ENCODE peak calls at places on chromosomes 4 and X, in four cellular contexts. R is T-helper 2 cell, M is SW480, F is HCT116. S is an unnamed sample.
A peak's percentile ranks its signal among the peaks of the same experiment; 100 is the strongest.

GRCh38 chr4:84215218-84215617 is 283.9 kb downstream of the NKX6-1 start:
- DNase-seq in R (no peak), M (peak; percentile 8), F (no peak), S (no peak)

GRCh38 chr4:147825451-147826287 is 93.8 kb downstream of the ARHGAP10 start:
- DNase-seq in R (no peak), M (no peak), F (no peak), S (no peak)

GRCh38 chr4:7699040-7699439 is 240.6 kb downstream of the AFAP1 start:
- DNase-seq in R (no peak), M (no peak), F (no peak), S (no peak)

GRCh38 chr4:41442818-41443217 is 95.1 kb upstream of the LIMCH1 start:
- DNase-seq in R (no peak), M (no peak), F (no peak), S (no peak)

GRCh38 chr4:78656968-78657445 is 105.4 kb downstream of the ANXA3 start:
- DNase-seq in R (no peak), M (no peak), F (no peak), S (no peak)

GRCh38 chr4:149896428-149896827 is 80.8 kb upstream of the IQCM start:
- DNase-seq in R (no peak), M (peak; percentile 16), F (peak; percentile 13), S (no peak)

GRCh38 chrX:109533631-109534030 is 3.0 kb upstream of the NXT2 start:
- DNase-seq in R (no peak), M (no peak), F (no peak), S (no peak)

GRCh38 chr4:157664726-157665125 is 444.2 kb downstream of the GRIA2 start:
- DNase-seq in R (no peak), M (no peak), F (peak; percentile 6), S (no peak)

GRCh38 chr4:98290511-98290910 is 29.3 kb downstream of the RAP1GDS1 start:
- DNase-seq in R (no peak), M (no peak), F (no peak), S (no peak)

GRCh38 chrX:13059676-13060499 is 15.5 kb upstream of the FAM9C start:
- DNase-seq in R (no peak), M (no peak), F (peak; percentile 26), S (no peak)

GRCh38 chrX:16882702-16883486 is 12.7 kb upstream of the RBBP7 start:
- DNase-seq in R (peak; percentile 42), M (peak; percentile 87), F (peak; percentile 37), S (peak; percentile 47)

GRCh38 chr4:37685726-37686372 is 327 bp downstream of the RELL1 start:
- DNase-seq in R (no peak), M (peak; percentile 36), F (no peak), S (no peak)